ENCODE peak calls at places on chromosomes 3 and 15, in five cellular contexts. One of them, this sample, is unnamed.

GRCh38 chr3:197468167-197468566 is 87.6 kb downstream of the BDH1 start:
- DNase-seq in HT1080: no peak
- DNase-seq in AG04449: no peak
- DNase-seq in sigmoid colon: no peak
- DNase-seq in GM06990: no peak
- DNase-seq in this sample: no peak

GRCh38 chr15:67907175-67907723 is 67.4 kb upstream of the RNU6-1 start:
- DNase-seq in HT1080: no peak
- DNase-seq in AG04449: no peak
- DNase-seq in sigmoid colon: no peak
- DNase-seq in GM06990: no peak
- DNase-seq in this sample: no peak

GRCh38 chr3:124923833-124924232 is 10.7 kb downstream of the MUC13 start:
- DNase-seq in HT1080: no peak
- DNase-seq in AG04449: no peak
- DNase-seq in sigmoid colon: no peak
- DNase-seq in GM06990: no peak
- DNase-seq in this sample: no peak

GRCh38 chr15:56052389-56053045 is 59.1 kb upstream of the NEDD4 start:
- DNase-seq in HT1080: peak
- DNase-seq in AG04449: no peak
- DNase-seq in sigmoid colon: no peak
- DNase-seq in GM06990: peak
- DNase-seq in this sample: peak

GRCh38 chr15:92071030-92071644 is 217.6 kb downstream of the SLCO3A1 start:
- DNase-seq in HT1080: no peak
- DNase-seq in AG04449: no peak
- DNase-seq in sigmoid colon: no peak
- DNase-seq in GM06990: no peak
- DNase-seq in this sample: no peak

GRCh38 chr3:24123596-24123995 is 178.5 kb downstream of the NR1D2 start:
- DNase-seq in HT1080: peak
- DNase-seq in AG04449: no peak
- DNase-seq in sigmoid colon: no peak
- DNase-seq in GM06990: no peak
- DNase-seq in this sample: no peak

GRCh38 chr3:69776926-69777581 is 37.8 kb downstream of the MITF start:
- DNase-seq in HT1080: no peak
- DNase-seq in AG04449: no peak
- DNase-seq in sigmoid colon: no peak
- DNase-seq in GM06990: no peak
- DNase-seq in this sample: no peak

GRCh38 chr15:98753726-98754125 is 105.4 kb downstream of the IGF1R start:
- DNase-seq in HT1080: peak
- DNase-seq in AG04449: no peak
- DNase-seq in sigmoid colon: no peak
- DNase-seq in GM06990: no peak
- DNase-seq in this sample: no peak

GRCh38 chr3:76096036-76096435 is 310.7 kb upstream of the ZNF717 start:
- DNase-seq in HT1080: no peak
- DNase-seq in AG04449: no peak
- DNase-seq in sigmoid colon: no peak
- DNase-seq in GM06990: no peak
- DNase-seq in this sample: no peak

GRCh38 chr3:194993896-194994295 is 277.1 kb downstream of the XXYLT1 start:
- DNase-seq in HT1080: no peak
- DNase-seq in AG04449: no peak
- DNase-seq in sigmoid colon: no peak
- DNase-seq in GM06990: no peak
- DNase-seq in this sample: no peak

GRCh38 chr3:197394464-197395321 is 96.3 kb upstream of the DLG1 start:
- DNase-seq in HT1080: peak
- DNase-seq in AG04449: peak
- DNase-seq in sigmoid colon: no peak
- DNase-seq in GM06990: peak
- DNase-seq in this sample: peak

GRCh38 chr3:29720660-29721059 is 439.8 kb downstream of the RBMS3 start:
- DNase-seq in HT1080: no peak
- DNase-seq in AG04449: no peak
- DNase-seq in sigmoid colon: no peak
- DNase-seq in GM06990: no peak
- DNase-seq in this sample: no peak

GRCh38 chr3:106423321-106424225 is 554.8 kb upstream of the CBLB start:
- DNase-seq in HT1080: no peak
- DNase-seq in AG04449: no peak
- DNase-seq in sigmoid colon: no peak
- DNase-seq in GM06990: peak
- DNase-seq in this sample: peak

GRCh38 chr3:33883538-33884203 is 85.2 kb downstream of the PDCD6IP start:
- DNase-seq in HT1080: peak
- DNase-seq in AG04449: no peak
- DNase-seq in sigmoid colon: no peak
- DNase-seq in GM06990: no peak
- DNase-seq in this sample: peak

This sample was measured in GM12865.